ENCODE peak calls at places on chromosome 16, in four cellular contexts. One of them, this sample, is unnamed.

GRCh38 chr16:49923411-49923810 is 67.5 kb upstream of the ZNF423 start:
- DNase-seq in AG10803: no peak
- DNase-seq in bronchial epithelial cell: no peak
- DNase-seq in CD8-positive, alpha-beta T cell: no peak
- DNase-seq in this sample: no peak

GRCh38 chr16:87415441-87415840 is 23.3 kb downstream of the MAP1LC3B start:
- DNase-seq in AG10803: no peak
- DNase-seq in bronchial epithelial cell: no peak
- DNase-seq in CD8-positive, alpha-beta T cell: no peak
- DNase-seq in this sample: no peak

GRCh38 chr16:84618428-84619102 is 687 bp upstream of the COTL1 start:
- DNase-seq in AG10803: peak; percentile 94
- DNase-seq in bronchial epithelial cell: peak; percentile 97
- DNase-seq in CD8-positive, alpha-beta T cell: no peak
- DNase-seq in this sample: no peak

GRCh38 chr16:49855280-49855821 is 561 bp downstream of the ZNF423 start:
- DNase-seq in AG10803: peak; percentile 67
- DNase-seq in bronchial epithelial cell: peak; percentile 25
- DNase-seq in CD8-positive, alpha-beta T cell: peak; percentile 61
- DNase-seq in this sample: peak; percentile 47

GRCh38 chr16:81275795-81276194 is 37.3 kb downstream of the BCO1 start:
- DNase-seq in AG10803: no peak
- DNase-seq in bronchial epithelial cell: no peak
- DNase-seq in CD8-positive, alpha-beta T cell: no peak
- DNase-seq in this sample: no peak

GRCh38 chr16:3118204-3118790 is 5.9 kb downstream of the ZNF205 start:
- DNase-seq in AG10803: no peak
- DNase-seq in bronchial epithelial cell: no peak
- DNase-seq in CD8-positive, alpha-beta T cell: no peak
- DNase-seq in this sample: no peak

GRCh38 chr16:54927125-54928015 is 3.3 kb upstream of the IRX5 start:
- DNase-seq in AG10803: no peak
- DNase-seq in bronchial epithelial cell: no peak
- DNase-seq in CD8-positive, alpha-beta T cell: no peak
- DNase-seq in this sample: no peak

GRCh38 chr16:48499822-48500440 is 110.0 kb downstream of the N4BP1 start:
- DNase-seq in AG10803: peak; percentile 92
- DNase-seq in bronchial epithelial cell: peak; percentile 85
- DNase-seq in CD8-positive, alpha-beta T cell: no peak
- DNase-seq in this sample: no peak

GRCh38 chr16:69619514-69619913 is 53.7 kb downstream of the NFAT5 start:
- DNase-seq in AG10803: no peak
- DNase-seq in bronchial epithelial cell: no peak
- DNase-seq in CD8-positive, alpha-beta T cell: no peak
- DNase-seq in this sample: no peak

GRCh38 chr16:81524382-81524781 is 79.8 kb downstream of the CMIP start:
- DNase-seq in AG10803: no peak
- DNase-seq in bronchial epithelial cell: no peak
- DNase-seq in CD8-positive, alpha-beta T cell: peak; percentile 23
- DNase-seq in this sample: no peak

GRCh38 chr16:7867831-7868230 is 535.2 kb downstream of the RBFOX1 start:
- DNase-seq in AG10803: no peak
- DNase-seq in bronchial epithelial cell: no peak
- DNase-seq in CD8-positive, alpha-beta T cell: no peak
- DNase-seq in this sample: no peak

GRCh38 chr16:56606071-56606687 is 2.2 kb upstream of the MT2A start:
- DNase-seq in AG10803: no peak
- DNase-seq in bronchial epithelial cell: peak; percentile 90
- DNase-seq in CD8-positive, alpha-beta T cell: no peak
- DNase-seq in this sample: no peak

DNA sequence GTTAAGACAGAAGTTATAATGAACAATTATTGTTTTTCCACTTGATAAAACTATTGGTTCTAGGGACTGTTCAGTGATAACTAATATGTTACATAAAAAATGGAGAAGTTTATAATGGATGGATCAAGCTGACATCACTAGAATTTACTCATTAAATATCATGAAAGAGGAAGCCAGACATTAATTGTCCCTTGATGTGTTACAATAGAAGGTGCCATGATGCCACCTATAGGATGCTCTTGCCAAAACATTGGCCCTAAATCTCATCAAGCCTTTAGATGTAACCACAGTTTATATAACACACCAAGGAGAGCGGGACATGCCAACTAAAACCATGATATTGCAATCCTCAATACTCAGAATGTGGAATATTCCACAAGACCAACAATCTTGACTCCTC is 147.9 kb upstream of the MON1B start:
- DNase-seq in AG10803: peak; percentile 0
- DNase-seq in bronchial epithelial cell: peak; percentile 3
- DNase-seq in CD8-positive, alpha-beta T cell: no peak
- DNase-seq in this sample: no peak
- TF ChIP-seq CTCF in AG10803: peak; percentile 41
- TF ChIP-seq CTCF in bronchial epithelial cell: peak; percentile 17
- TF ChIP-seq CTCF in CD8-positive, alpha-beta T cell: no peak
- TF ChIP-seq CTCF in this sample: no peak

GRCh38 chr16:31386157-31386984 is 6.8 kb upstream of the ITGAD start:
- DNase-seq in AG10803: peak; percentile 50
- DNase-seq in bronchial epithelial cell: peak; percentile 88
- DNase-seq in CD8-positive, alpha-beta T cell: no peak
- DNase-seq in this sample: no peak

GRCh38 chr16:31380201-31380600 is 12.9 kb upstream of the ITGAD start:
- DNase-seq in AG10803: no peak
- DNase-seq in bronchial epithelial cell: no peak
- DNase-seq in CD8-positive, alpha-beta T cell: no peak
- DNase-seq in this sample: no peak

GRCh38 chr16:31385680-31386079 is 7.5 kb upstream of the ITGAD start:
- DNase-seq in AG10803: no peak
- DNase-seq in bronchial epithelial cell: peak; percentile 26
- DNase-seq in CD8-positive, alpha-beta T cell: no peak
- DNase-seq in this sample: no peak

GRCh38 chr16:31377210-31377903 is 15.8 kb upstream of the ITGAD start:
- DNase-seq in AG10803: no peak
- DNase-seq in bronchial epithelial cell: no peak
- DNase-seq in CD8-positive, alpha-beta T cell: no peak
- DNase-seq in this sample: no peak

GRCh38 chr16:31382485-31383161 is 10.5 kb upstream of the ITGAD start:
- DNase-seq in AG10803: peak; percentile 49
- DNase-seq in bronchial epithelial cell: peak; percentile 12
- DNase-seq in CD8-positive, alpha-beta T cell: peak; percentile 53
- DNase-seq in this sample: peak; percentile 50
- TF ChIP-seq CTCF in AG10803: peak; percentile 64
- TF ChIP-seq CTCF in bronchial epithelial cell: peak; percentile 75
- TF ChIP-seq CTCF in CD8-positive, alpha-beta T cell: peak; percentile 72
- TF ChIP-seq CTCF in this sample: no peak

DNA sequence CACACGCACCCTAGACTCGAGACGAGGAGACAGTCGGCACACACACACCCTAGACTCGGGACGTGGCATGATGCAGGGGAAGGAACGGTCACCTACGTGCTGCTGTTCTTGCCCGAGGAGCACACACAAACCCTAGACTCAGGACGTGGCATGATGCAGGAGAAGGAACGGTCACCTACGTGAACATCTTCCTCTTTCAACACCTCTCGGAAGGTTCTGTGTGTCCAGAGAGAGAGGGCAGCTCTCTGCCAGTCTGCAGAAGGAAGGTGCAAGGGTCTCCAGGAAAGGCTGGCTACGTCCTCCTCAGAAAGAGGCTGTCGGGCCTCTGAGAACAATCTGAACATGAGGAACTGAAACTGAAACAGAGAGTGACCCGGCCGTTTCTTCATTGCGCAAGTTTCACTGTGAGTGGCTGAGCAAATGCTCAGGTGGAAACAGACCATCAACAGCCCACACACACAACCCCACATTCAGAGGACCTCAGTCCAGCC is 43.4 kb downstream of the ZNF276 start:
- DNase-seq in AG10803: no peak
- DNase-seq in bronchial epithelial cell: no peak
- DNase-seq in CD8-positive, alpha-beta T cell: peak; percentile 20
- DNase-seq in this sample: peak; percentile 62
- TF ChIP-seq CTCF in AG10803: no peak
- TF ChIP-seq CTCF in bronchial epithelial cell: no peak
- TF ChIP-seq CTCF in CD8-positive, alpha-beta T cell: no peak
- TF ChIP-seq CTCF in this sample: no peak

GRCh38 chr16:74216319-74216718 is 80.3 kb upstream of the PSMD7 start:
- DNase-seq in AG10803: no peak
- DNase-seq in bronchial epithelial cell: peak; percentile 42
- DNase-seq in CD8-positive, alpha-beta T cell: no peak
- DNase-seq in this sample: no peak
- TF ChIP-seq CTCF in AG10803: no peak
- TF ChIP-seq CTCF in bronchial epithelial cell: no peak
- TF ChIP-seq CTCF in CD8-positive, alpha-beta T cell: no peak
- TF ChIP-seq CTCF in this sample: no peak

DNA sequence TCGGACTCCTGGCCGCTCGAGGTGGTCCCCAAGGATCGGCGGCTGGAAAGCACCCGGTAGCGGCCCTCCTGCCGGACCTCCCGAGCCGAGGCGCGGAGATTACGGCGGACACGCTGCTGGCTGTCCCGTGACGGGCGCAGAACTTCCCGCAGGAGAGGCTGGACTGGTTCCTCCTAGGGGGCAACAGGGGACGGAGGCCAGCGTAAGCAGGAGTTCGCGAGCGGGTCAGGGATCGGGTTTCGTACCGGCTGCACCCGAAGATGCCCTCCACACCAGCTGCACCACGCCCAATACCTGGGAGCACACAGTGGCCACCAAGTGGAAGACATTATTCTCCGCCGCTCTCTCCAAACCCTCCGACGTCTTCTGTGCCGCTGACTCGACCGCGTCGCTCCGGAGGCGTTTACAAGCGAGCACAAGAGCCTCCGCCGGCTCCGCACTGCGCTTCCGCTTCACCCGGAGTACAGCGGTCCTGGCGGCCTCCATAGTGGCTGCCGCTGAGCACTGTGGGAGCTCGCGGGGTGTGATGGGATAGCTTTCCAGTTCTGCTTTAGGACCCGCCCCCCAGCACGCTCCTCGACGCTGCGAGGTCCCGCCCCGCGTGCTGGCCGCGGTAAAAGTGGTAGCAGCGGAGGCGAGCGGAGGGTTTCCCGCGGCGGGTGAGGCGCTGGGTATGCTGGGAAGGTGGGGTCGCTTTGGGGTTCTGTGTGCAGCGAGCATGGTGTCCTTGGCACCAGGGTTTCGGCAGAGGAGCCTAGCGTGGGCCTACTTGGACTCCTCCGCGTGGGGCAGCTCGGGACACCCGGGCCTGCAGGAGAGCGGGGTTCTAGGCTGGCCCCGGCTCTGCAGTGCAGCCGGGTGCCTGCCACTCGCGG is at the start of the genes PRMT7 and SLC7A6OS:
- DNase-seq in AG10803: peak; percentile 84
- DNase-seq in bronchial epithelial cell: peak; percentile 84
- DNase-seq in CD8-positive, alpha-beta T cell: peak; percentile 87
- DNase-seq in this sample: peak; percentile 87
- TF ChIP-seq CTCF in AG10803: peak; percentile 16
- TF ChIP-seq CTCF in bronchial epithelial cell: peak; percentile 10
- TF ChIP-seq CTCF in CD8-positive, alpha-beta T cell: peak; percentile 8
- TF ChIP-seq CTCF in this sample: no peak

GRCh38 chr16:19472487-19472886 is 49.4 kb downstream of the GDE1 start:
- DNase-seq in AG10803: no peak
- DNase-seq in bronchial epithelial cell: peak; percentile 12
- DNase-seq in CD8-positive, alpha-beta T cell: no peak
- DNase-seq in this sample: no peak

GRCh38 chr16:19479302-19479721 is 42.6 kb downstream of the GDE1 start:
- DNase-seq in AG10803: no peak
- DNase-seq in bronchial epithelial cell: no peak
- DNase-seq in CD8-positive, alpha-beta T cell: no peak
- DNase-seq in this sample: no peak

GRCh38 chr16:19478505-19478904 is 43.4 kb downstream of the GDE1 start:
- DNase-seq in AG10803: no peak
- DNase-seq in bronchial epithelial cell: no peak
- DNase-seq in CD8-positive, alpha-beta T cell: no peak
- DNase-seq in this sample: no peak

GRCh38 chr16:19474617-19475016 is 47.3 kb downstream of the GDE1 start:
- DNase-seq in AG10803: no peak
- DNase-seq in bronchial epithelial cell: no peak
- DNase-seq in CD8-positive, alpha-beta T cell: no peak
- DNase-seq in this sample: no peak
- TF ChIP-seq CTCF in AG10803: no peak
- TF ChIP-seq CTCF in bronchial epithelial cell: no peak
- TF ChIP-seq CTCF in CD8-positive, alpha-beta T cell: no peak
- TF ChIP-seq CTCF in this sample: no peak

GRCh38 chr16:66274335-66275110 is 92.0 kb upstream of the CDH5 start:
- DNase-seq in AG10803: peak; percentile 38
- DNase-seq in bronchial epithelial cell: peak; percentile 67
- DNase-seq in CD8-positive, alpha-beta T cell: no peak
- DNase-seq in this sample: no peak

GRCh38 chr16:66277311-66278070 is 89.0 kb upstream of the CDH5 start:
- DNase-seq in AG10803: no peak
- DNase-seq in bronchial epithelial cell: peak; percentile 23
- DNase-seq in CD8-positive, alpha-beta T cell: no peak
- DNase-seq in this sample: no peak

GRCh38 chr16:66275795-66276428 is 90.6 kb upstream of the CDH5 start:
- DNase-seq in AG10803: peak; percentile 71
- DNase-seq in bronchial epithelial cell: peak; percentile 97
- DNase-seq in CD8-positive, alpha-beta T cell: no peak
- DNase-seq in this sample: no peak

GRCh38 chr16:66278111-66278531 is 88.4 kb upstream of the CDH5 start:
- DNase-seq in AG10803: no peak
- DNase-seq in bronchial epithelial cell: peak; percentile 98
- DNase-seq in CD8-positive, alpha-beta T cell: no peak
- DNase-seq in this sample: no peak

GRCh38 chr16:66278604-66279262 is 87.8 kb upstream of the CDH5 start:
- DNase-seq in AG10803: no peak
- DNase-seq in bronchial epithelial cell: peak; percentile 96
- DNase-seq in CD8-positive, alpha-beta T cell: no peak
- DNase-seq in this sample: no peak
- TF ChIP-seq CTCF in AG10803: no peak
- TF ChIP-seq CTCF in bronchial epithelial cell: peak; percentile 81
- TF ChIP-seq CTCF in CD8-positive, alpha-beta T cell: no peak
- TF ChIP-seq CTCF in this sample: no peak

GRCh38 chr16:24624102-24624501 is 84.7 kb downstream of the RBBP6 start:
- DNase-seq in AG10803: no peak
- DNase-seq in bronchial epithelial cell: no peak
- DNase-seq in CD8-positive, alpha-beta T cell: no peak
- DNase-seq in this sample: no peak

GRCh38 chr16:24626251-24626650 is 86.9 kb downstream of the RBBP6 start:
- DNase-seq in AG10803: peak; percentile 39
- DNase-seq in bronchial epithelial cell: peak; percentile 42
- DNase-seq in CD8-positive, alpha-beta T cell: no peak
- DNase-seq in this sample: no peak
- TF ChIP-seq CTCF in AG10803: no peak
- TF ChIP-seq CTCF in bronchial epithelial cell: no peak
- TF ChIP-seq CTCF in CD8-positive, alpha-beta T cell: no peak
- TF ChIP-seq CTCF in this sample: no peak